ENCODE peak calls at places on chromosomes 1 and 21, in four cellular contexts. One of them, this sample, is unnamed.

GRCh38 chr1:59029768-59030167 is 245.9 kb upstream of the JUN start:
- DNase-seq in NCI-H1436: no peak
- DNase-seq in upper lobe of right lung: no peak
- DNase-seq in esophagus muscularis mucosa: no peak
- DNase-seq in this sample: no peak

GRCh38 chr1:39395357-39395831 is 96.0 kb upstream of the BMP8A start:
- DNase-seq in esophagus muscularis mucosa: no peak
- DNase-seq in NCI-H1436: no peak
- DNase-seq in upper lobe of right lung: no peak
- DNase-seq in this sample: no peak

GRCh38 chr1:208526726-208527125 is 282.5 kb upstream of the PLXNA2 start:
- DNase-seq in upper lobe of right lung: no peak
- DNase-seq in esophagus muscularis mucosa: peak
- DNase-seq in NCI-H1436: no peak
- DNase-seq in this sample: no peak

GRCh38 chr1:55718758-55719671 is 503.9 kb upstream of the USP24 start:
- DNase-seq in esophagus muscularis mucosa: peak
- DNase-seq in upper lobe of right lung: peak
- DNase-seq in NCI-H1436: no peak
- DNase-seq in this sample: no peak

GRCh38 chr1:97337250-97338030 is 583.4 kb downstream of the DPYD start:
- DNase-seq in upper lobe of right lung: no peak
- DNase-seq in NCI-H1436: no peak
- DNase-seq in esophagus muscularis mucosa: no peak
- DNase-seq in this sample: no peak

GRCh38 chr1:202012544-202013478 is 2.4 kb downstream of the ELF3 start:
- DNase-seq in esophagus muscularis mucosa: no peak
- DNase-seq in upper lobe of right lung: no peak
- DNase-seq in NCI-H1436: no peak
- DNase-seq in this sample: no peak

GRCh38 chr1:30159015-30159414 is 564.4 kb downstream of the MATN1 start:
- DNase-seq in esophagus muscularis mucosa: no peak
- DNase-seq in upper lobe of right lung: no peak
- DNase-seq in NCI-H1436: no peak
- DNase-seq in this sample: no peak

GRCh38 chr1:27011058-27011764 is 1.4 kb downstream of the TENT5B start:
- DNase-seq in esophagus muscularis mucosa: no peak
- DNase-seq in upper lobe of right lung: peak
- DNase-seq in NCI-H1436: no peak
- DNase-seq in this sample: no peak

GRCh38 chr1:7235871-7236472 is 450.7 kb downstream of the CAMTA1 start:
- DNase-seq in NCI-H1436: no peak
- DNase-seq in esophagus muscularis mucosa: no peak
- DNase-seq in upper lobe of right lung: no peak
- DNase-seq in this sample: no peak

GRCh38 chr1:180083164-180083563 is 71.5 kb upstream of the QSOX1 start:
- DNase-seq in NCI-H1436: no peak
- DNase-seq in upper lobe of right lung: no peak
- DNase-seq in esophagus muscularis mucosa: no peak
- DNase-seq in this sample: no peak

GRCh38 chr1:31505884-31506497 is 70.3 kb upstream of the TINAGL1 start:
- DNase-seq in esophagus muscularis mucosa: no peak
- DNase-seq in upper lobe of right lung: no peak
- DNase-seq in NCI-H1436: no peak
- DNase-seq in this sample: no peak

GRCh38 chr1:38735651-38736161 is 123.9 kb downstream of the RRAGC start:
- DNase-seq in upper lobe of right lung: no peak
- DNase-seq in NCI-H1436: no peak
- DNase-seq in esophagus muscularis mucosa: no peak
- DNase-seq in this sample: no peak

GRCh38 chr1:29626066-29626465 is 389.7 kb downstream of the PTPRU start:
- DNase-seq in upper lobe of right lung: no peak
- DNase-seq in esophagus muscularis mucosa: peak
- DNase-seq in NCI-H1436: no peak
- DNase-seq in this sample: no peak

GRCh38 chr21:33815153-33815707 is 100.4 kb downstream of the ATP5PO start:
- DNase-seq in NCI-H1436: no peak
- DNase-seq in upper lobe of right lung: no peak
- DNase-seq in esophagus muscularis mucosa: no peak
- DNase-seq in this sample: no peak

GRCh38 chr21:9758141-9758540 is 763.2 kb upstream of the TPTE start:
- DNase-seq in esophagus muscularis mucosa: peak
- DNase-seq in upper lobe of right lung: no peak
- DNase-seq in NCI-H1436: no peak
- DNase-seq in this sample: no peak

GRCh38 chr1:18146886-18147285 is 39.3 kb downstream of the IGSF21 start:
- DNase-seq in upper lobe of right lung: no peak
- DNase-seq in NCI-H1436: no peak
- DNase-seq in esophagus muscularis mucosa: no peak
- DNase-seq in this sample: no peak

GRCh38 chr1:31663622-31664452 is 19.2 kb upstream of the PEF1 start:
- DNase-seq in esophagus muscularis mucosa: no peak
- DNase-seq in upper lobe of right lung: peak
- DNase-seq in NCI-H1436: peak
- DNase-seq in this sample: peak

GRCh38 chr1:37661401-37661800 is 26.7 kb upstream of the RSPO1 start:
- DNase-seq in upper lobe of right lung: no peak
- DNase-seq in esophagus muscularis mucosa: no peak
- DNase-seq in NCI-H1436: no peak
- DNase-seq in this sample: no peak

GRCh38 chr1:8465692-8466091 is 147.8 kb downstream of the SLC45A1 start:
- DNase-seq in NCI-H1436: no peak
- DNase-seq in esophagus muscularis mucosa: no peak
- DNase-seq in upper lobe of right lung: no peak
- DNase-seq in this sample: no peak

GRCh38 chr21:45179568-45180288 is 105.3 kb downstream of the ADARB1 start:
- DNase-seq in upper lobe of right lung: no peak
- DNase-seq in NCI-H1436: no peak
- DNase-seq in esophagus muscularis mucosa: peak
- DNase-seq in this sample: no peak

GRCh38 chr1:61674221-61674620 is 50.7 kb downstream of the TM2D1 start:
- DNase-seq in upper lobe of right lung: no peak
- DNase-seq in esophagus muscularis mucosa: no peak
- DNase-seq in NCI-H1436: peak
- DNase-seq in this sample: no peak

GRCh38 chr1:26168410-26169167 is at the start of gene C1orf232:
- DNase-seq in NCI-H1436: peak
- DNase-seq in upper lobe of right lung: no peak
- DNase-seq in esophagus muscularis mucosa: no peak
- DNase-seq in this sample: no peak

GRCh38 chr1:28062806-28063205 is 25.6 kb downstream of the EYA3 start:
- DNase-seq in esophagus muscularis mucosa: no peak
- DNase-seq in upper lobe of right lung: no peak
- DNase-seq in NCI-H1436: no peak
- DNase-seq in this sample: no peak

GRCh38 chr1:205226868-205227583 is 720 bp upstream of the TMCC2 start:
- DNase-seq in upper lobe of right lung: no peak
- DNase-seq in NCI-H1436: no peak
- DNase-seq in esophagus muscularis mucosa: peak
- DNase-seq in this sample: no peak

This sample was measured in NCI-H748 treated with DMSO at 0.1 percent for 48 hours.